ENCODE peak calls at places on chromosomes 4 and X, in ten cellular contexts. E is cardiac muscle cell, C is mammary epithelial cell, I is fibroblast of the aortic adventitia, A is neural crest cell, H is GM13976, D is left lung, L is mucosa of descending colon, V is kidney, G is AG10803. Y is an unnamed sample.

GRCh38 chrX:39883664-39884063 is 214.1 kb downstream of the BCOR start:
- DNase-seq in E (no peak), C (no peak), I (no peak), A (no peak), H (no peak), D (no peak), L (no peak), V (no peak), G (no peak), Y (no peak)

GRCh38 chrX:44012484-44013096 is 39.4 kb upstream of the NDP start:
- DNase-seq in E (no peak), C (peak), I (peak), A (no peak), H (no peak), D (peak), L (peak), V (no peak), G (peak), Y (no peak)

GRCh38 chr4:21470531-21470930 is 478.0 kb downstream of the KCNIP4 start:
- DNase-seq in E (no peak), C (peak), I (peak), A (no peak), H (no peak), D (no peak), L (no peak), V (no peak), G (peak), Y (peak)

GRCh38 chr4:8236920-8237195 is 32.7 kb upstream of the HTRA3 start:
- DNase-seq in E (no peak), C (no peak), I (no peak), A (no peak), H (no peak), D (no peak), L (no peak), V (no peak), G (no peak), Y (no peak)

GRCh38 chrX:152992120-152992519 is 1.8 kb downstream of the PNMA5 start:
- DNase-seq in E (no peak), C (no peak), I (no peak), A (no peak), H (no peak), D (no peak), L (no peak), V (no peak), G (no peak), Y (no peak)

GRCh38 chr4:81833596-81833995 is 361.9 kb upstream of the RASGEF1B start:
- DNase-seq in E (no peak), C (no peak), I (no peak), A (no peak), H (no peak), D (no peak), L (no peak), V (no peak), G (no peak), Y (no peak)

GRCh38 chr4:128635141-128635911 is 174.2 kb upstream of the JADE1 start:
- DNase-seq in E (peak), C (no peak), I (peak), A (no peak), H (no peak), D (peak), L (no peak), V (no peak), G (peak), Y (no peak)

GRCh38 chr4:150181536-150181935 is 103.3 kb downstream of the DCLK2 start:
- DNase-seq in E (no peak), C (no peak), I (peak), A (no peak), H (no peak), D (no peak), L (no peak), V (no peak), G (peak), Y (no peak)

GRCh38 chr4:165537028-165537648 is 158.3 kb downstream of the CPE start:
- DNase-seq in E (peak), C (peak), I (peak), A (peak), H (peak), D (no peak), L (no peak), V (no peak), G (peak), Y (peak)

GRCh38 chr4:101730291-101731117 is 60.0 kb upstream of the BANK1 start:
- DNase-seq in E (peak), C (peak), I (peak), A (peak), H (peak), D (peak), L (peak), V (peak), G (peak), Y (peak)

GRCh38 chr4:84238247-84239090 is 260.6 kb downstream of the NKX6-1 start:
- DNase-seq in E (no peak), C (peak), I (peak), A (no peak), H (no peak), D (no peak), L (no peak), V (no peak), G (peak), Y (no peak)

GRCh38 chr4:74996996-74997395 is 64.1 kb downstream of the PARM1 start:
- DNase-seq in E (no peak), C (peak), I (no peak), A (no peak), H (no peak), D (no peak), L (no peak), V (no peak), G (no peak), Y (no peak)

GRCh38 chrX:123685273-123685672 is 47.6 kb downstream of the THOC2 start:
- DNase-seq in E (no peak), C (no peak), I (no peak), A (no peak), H (no peak), D (no peak), L (no peak), V (no peak), G (no peak), Y (no peak)

GRCh38 chr4:144649646-144650045 is 3.7 kb downstream of the HHIP start:
- DNase-seq in E (no peak), C (no peak), I (no peak), A (no peak), H (no peak), D (no peak), L (no peak), V (no peak), G (no peak), Y (no peak)

GRCh38 chr4:6142935-6143602 is 57.3 kb downstream of the JAKMIP1 start:
- DNase-seq in E (no peak), C (no peak), I (no peak), A (no peak), H (no peak), D (no peak), L (no peak), V (no peak), G (no peak), Y (no peak)

GRCh38 chrX:41238543-41238942 is 95.4 kb upstream of the DDX3X start:
- DNase-seq in E (no peak), C (peak), I (peak), A (no peak), H (no peak), D (no peak), L (no peak), V (no peak), G (peak), Y (no peak)

GRCh38 chrX:16665089-16665488 is 15.1 kb downstream of the S100G start:
- DNase-seq in E (no peak), C (peak), I (peak), A (no peak), H (no peak), D (no peak), L (no peak), V (no peak), G (peak), Y (no peak)

GRCh38 chr4:15516494-15516893 is 46.8 kb downstream of the CC2D2A start:
- DNase-seq in E (no peak), C (no peak), I (no peak), A (no peak), H (no peak), D (no peak), L (no peak), V (no peak), G (no peak), Y (no peak)

GRCh38 chr4:139279723-139280620 is at the start of gene MGARP:
- DNase-seq in E (peak), C (peak), I (no peak), A (peak), H (peak), D (no peak), L (no peak), V (peak), G (no peak), Y (no peak)

GRCh38 chrX:19555236-19555635 is 39.9 kb upstream of the MAP3K15 start:
- DNase-seq in E (no peak), C (no peak), I (no peak), A (no peak), H (no peak), D (no peak), L (no peak), V (no peak), G (no peak), Y (no peak)

GRCh38 chr4:37865450-37865849 is 25.4 kb upstream of the TBC1D1 start:
- DNase-seq in E (no peak), C (no peak), I (no peak), A (no peak), H (no peak), D (no peak), L (no peak), V (no peak), G (no peak), Y (no peak)

GRCh38 chrX:119899125-119899524 is 3.4 kb downstream of the AKAP14 start:
- DNase-seq in E (no peak), C (no peak), I (no peak), A (no peak), H (no peak), D (no peak), L (peak), V (no peak), G (no peak), Y (no peak)

GRCh38 chrX:119007189-119007770 is 32.9 kb downstream of the LONRF3 start:
- DNase-seq in E (no peak), C (no peak), I (no peak), A (no peak), H (no peak), D (no peak), L (no peak), V (no peak), G (no peak), Y (no peak)

GRCh38 chrX:94058728-94059382 is 384.8 kb downstream of the FAM133A start:
- DNase-seq in E (peak), C (peak), I (peak), A (peak), H (peak), D (no peak), L (no peak), V (no peak), G (no peak), Y (no peak)

GRCh38 chrX:71533850-71534515 is 1.1 kb downstream of the OGT start:
- DNase-seq in E (peak), C (peak), I (peak), A (peak), H (no peak), D (peak), L (peak), V (peak), G (peak), Y (peak)

GRCh38 chrX:69101655-69102251 is 63.5 kb downstream of the PJA1 start:
- DNase-seq in E (no peak), C (no peak), I (no peak), A (no peak), H (no peak), D (no peak), L (no peak), V (no peak), G (no peak), Y (no peak)

GRCh38 chrX:111264397-111264796 is 5.9 kb downstream of the CAPN6 start:
- DNase-seq in E (no peak), C (no peak), I (no peak), A (no peak), H (no peak), D (no peak), L (no peak), V (no peak), G (no peak), Y (no peak)

GRCh38 chr4:82893942-82894341 is 3.0 kb upstream of the SEC31A start:
- DNase-seq in E (no peak), C (no peak), I (peak), A (no peak), H (no peak), D (no peak), L (no peak), V (no peak), G (peak), Y (no peak)

GRCh38 chr4:103673983-103674382 is 45.8 kb downstream of the TACR3 start:
- DNase-seq in E (no peak), C (peak), I (no peak), A (no peak), H (no peak), D (no peak), L (no peak), V (no peak), G (no peak), Y (no peak)

GRCh38 chrX:104913348-104913747 is 307.1 kb downstream of the TEX13A start:
- DNase-seq in E (peak), C (no peak), I (no peak), A (no peak), H (no peak), D (no peak), L (no peak), V (no peak), G (no peak), Y (no peak)
- TF ChIP-seq CTCF in E (peak), C (peak), I (peak), A (peak), H (no peak), D (peak), L (no peak), V (no peak), G (no peak), Y (peak)

GRCh38 chr4:67809502-67809901 is 55.3 kb upstream of the GNRHR start:
- DNase-seq in E (no peak), C (no peak), I (no peak), A (no peak), H (no peak), D (no peak), L (no peak), V (no peak), G (no peak), Y (peak)
- TF ChIP-seq CTCF in E (no peak), C (no peak), I (no peak), A (no peak), H (no peak), D (no peak), L (no peak), V (no peak), G (no peak), Y (no peak)

DNA sequence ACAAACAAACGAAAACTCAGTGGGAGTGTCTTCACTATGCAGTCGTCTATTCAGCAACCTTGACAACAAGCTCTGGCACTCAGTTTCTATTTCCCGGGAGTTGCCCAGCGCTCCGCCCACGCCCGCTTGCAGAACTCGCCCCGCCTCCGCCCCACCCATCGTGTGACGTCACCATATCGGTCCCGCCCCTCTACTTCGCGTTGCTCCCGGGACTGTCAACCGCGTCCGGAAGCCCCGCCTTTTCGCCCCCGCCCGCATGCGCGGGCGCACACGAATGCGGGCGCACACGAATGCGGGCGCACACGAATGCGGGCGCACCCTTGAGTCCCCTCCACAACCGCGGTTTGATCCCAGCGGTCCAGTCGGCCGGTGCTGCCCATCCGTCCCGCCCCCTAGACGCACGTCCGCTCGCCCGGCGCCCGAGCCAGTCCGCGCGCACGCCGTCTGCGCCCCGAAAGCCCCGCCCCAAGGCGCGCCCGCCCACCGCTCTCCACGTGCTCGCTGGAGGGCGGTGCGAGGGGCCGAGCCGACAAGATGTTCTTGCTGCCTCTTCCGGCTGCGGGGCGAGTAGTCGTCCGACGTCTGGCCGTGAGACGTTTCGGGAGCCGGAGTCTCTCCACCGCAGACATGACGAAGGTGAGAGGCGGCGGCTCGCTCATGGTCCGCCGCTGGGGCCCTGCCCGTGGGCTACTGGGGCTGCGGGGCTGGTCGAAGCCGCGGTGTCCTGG is at the start of gene LAP3:
- DNase-seq in E (peak), C (peak), I (peak), A (peak), H (peak), D (peak), L (peak), V (peak), G (peak), Y (peak)
- TF ChIP-seq CTCF in E (no peak), C (no peak), I (no peak), A (no peak), H (no peak), D (no peak), L (peak), V (no peak), G (no peak), Y (no peak)

DNA sequence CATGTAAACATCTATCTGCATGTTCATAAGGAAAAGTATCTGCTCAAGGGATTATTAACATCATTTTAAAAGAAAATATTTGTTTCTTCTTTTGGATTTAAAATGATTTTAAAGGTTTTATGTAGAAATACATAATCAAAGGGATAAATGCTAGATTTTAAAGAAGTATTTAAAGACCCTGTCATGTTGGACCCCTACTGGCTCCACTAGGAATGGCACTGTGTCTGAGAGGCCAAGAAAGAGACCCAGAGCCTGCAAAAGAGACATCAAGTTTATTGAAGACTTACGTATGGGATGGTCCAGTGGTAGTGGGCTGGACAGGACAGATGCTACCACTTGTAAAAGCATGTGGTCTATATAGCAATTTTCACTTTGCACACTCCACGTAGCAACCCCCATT is 78.7 kb upstream of the PCDH18 start:
- DNase-seq in E (peak), C (no peak), I (peak), A (peak), H (no peak), D (no peak), L (no peak), V (no peak), G (no peak), Y (peak)
- TF ChIP-seq CTCF in E (peak), C (peak), I (peak), A (peak), H (no peak), D (peak), L (no peak), V (peak), G (peak), Y (peak)

Y was measured in WERI-Rb-1.